ENCODE peak calls at places on chromosomes 1 and 21, in nine cellular contexts. B is hepatocyte, I is SK-N-SH, Z is PC-3, R is GM23248, O is GM23338, P is HCT116, A is neural progenitor cell, V is MM.1S. U is an unnamed sample.

GRCh38 chr21:39885119-39885848 is 18.0 kb downstream of the PCP4 start:
- DNase-seq in R (no peak), P (no peak), O (no peak), I (peak), B (no peak), A (peak), Z (no peak), V (no peak), U (no peak)

GRCh38 chr1:183033205-183033604 is 10.0 kb downstream of the LAMC1 start:
- DNase-seq in A (no peak), R (no peak), I (no peak), Z (peak), B (no peak), V (peak), O (no peak), P (peak), U (peak)

GRCh38 chr1:150127868-150128267 is 21.8 kb upstream of the PLEKHO1 start:
- DNase-seq in V (no peak), O (no peak), B (no peak), I (no peak), Z (peak), R (peak), P (no peak), A (no peak), U (no peak)

GRCh38 chr1:41482001-41482765 is 2.3 kb downstream of the EDN2 start:
- DNase-seq in P (no peak), R (no peak), V (no peak), Z (peak), B (no peak), I (no peak), O (no peak), A (no peak), U (no peak)

GRCh38 chr1:228079013-228079412 is 3.5 kb upstream of the ARF1 start:
- DNase-seq in Z (no peak), O (no peak), R (no peak), P (no peak), B (no peak), A (no peak), V (no peak), I (no peak), U (no peak)

GRCh38 chr1:239810071-239810481 is 281.6 kb upstream of the FMN2 start:
- DNase-seq in P (no peak), Z (no peak), A (peak), R (peak), B (no peak), V (no peak), O (peak), I (no peak), U (no peak)

GRCh38 chr1:20373764-20374163 is 83.1 kb downstream of the VWA5B1 start:
- DNase-seq in O (no peak), I (no peak), A (peak), B (no peak), V (no peak), Z (no peak), R (peak), P (no peak), U (no peak)

GRCh38 chr1:1422465-1423244 is 1.6 kb upstream of the ANKRD65 start:
- DNase-seq in P (no peak), Z (peak), V (no peak), A (no peak), I (no peak), B (no peak), R (peak), O (peak), U (no peak)

GRCh38 chr21:43806017-43806710 is 16.8 kb downstream of the RRP1 start:
- DNase-seq in V (no peak), I (no peak), O (no peak), Z (no peak), P (no peak), B (no peak), A (no peak), R (no peak), U (peak)
- H3K4me3 ChIP-seq in V (no peak), I (no peak), O (no peak), Z (no peak), P (no peak), B (no peak), A (no peak), R (no peak), U (peak)

DNA sequence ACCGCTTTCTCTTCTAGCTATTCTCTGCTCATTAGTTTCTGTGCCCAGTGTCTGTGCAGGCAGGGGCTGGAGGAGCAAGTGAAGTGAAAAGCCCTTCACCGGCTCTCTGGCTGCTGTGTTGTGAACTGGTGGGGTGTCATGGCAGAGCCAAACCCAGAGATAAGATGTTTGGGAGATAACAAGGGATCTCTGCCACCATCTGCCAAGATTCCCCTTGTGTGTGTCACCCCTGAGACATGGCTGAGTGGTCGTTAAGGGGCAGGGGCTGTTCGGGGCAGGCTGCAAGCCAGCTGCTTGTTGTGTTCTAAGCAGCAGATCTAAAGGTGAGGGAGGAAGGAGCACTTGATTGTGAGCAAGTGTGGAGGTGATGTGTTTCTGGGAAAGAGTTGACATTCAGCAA is 24.5 kb downstream of the CNIH3 start:
- DNase-seq in Z (no peak), R (no peak), V (no peak), P (no peak), I (no peak), O (no peak), A (no peak), B (no peak), U (no peak)
- TF ChIP-seq EZH2phosphoT487 in Z (no peak), R (no peak), V (no peak), P (no peak), I (no peak), O (no peak), A (no peak), B (no peak), U (no peak)

DNA sequence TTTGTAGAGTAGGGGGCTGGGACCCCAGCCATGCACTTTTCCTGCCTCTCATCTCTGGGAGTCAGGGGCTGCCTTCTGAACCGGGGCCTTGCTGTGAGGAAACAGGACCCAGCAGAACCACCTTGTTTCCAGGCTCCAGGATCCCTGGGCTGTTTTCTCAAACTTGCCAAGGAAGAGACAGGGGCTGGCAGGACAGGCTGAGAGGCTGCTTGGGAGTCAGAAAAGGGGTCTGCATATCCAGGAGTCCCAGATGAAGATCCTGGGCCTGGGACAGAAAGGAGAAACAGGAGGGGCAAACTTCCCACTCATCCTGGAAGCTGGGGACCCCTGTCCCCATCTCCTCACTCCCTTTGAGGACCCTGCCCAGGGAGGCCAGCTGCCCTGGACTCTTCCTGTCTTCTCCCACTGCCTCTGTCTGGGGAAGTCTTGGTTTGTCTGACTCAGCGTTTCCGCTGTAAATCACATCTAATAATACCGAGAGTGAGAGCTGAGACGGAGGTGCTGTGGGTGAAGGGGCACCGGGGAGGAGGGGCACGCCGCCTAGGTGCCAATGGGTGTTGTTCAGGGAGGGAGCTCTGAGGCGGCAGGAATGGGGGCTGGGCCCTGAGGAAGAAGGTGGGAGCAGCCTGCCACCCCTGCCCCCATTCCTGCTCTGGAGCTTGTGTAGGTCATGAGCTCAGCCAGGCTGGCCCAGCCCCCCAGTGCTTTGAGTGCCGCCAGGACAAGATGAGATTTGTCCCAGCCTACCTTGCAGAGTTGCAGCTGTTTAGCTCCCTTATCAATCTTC is 16.7 kb downstream of the POU3F1 start:
- DNase-seq in V (peak), A (no peak), Z (peak), O (peak), P (no peak), R (peak), I (peak), B (peak), U (peak)
- H3K4me2 ChIP-seq in V (peak), A (peak), Z (peak), O (peak), P (no peak), R (peak), I (peak), B (peak), U (peak)

GRCh38 chr1:154222518-154222917 is 1.8 kb downstream of the UBAP2L start:
- DNase-seq in V (no peak), Z (no peak), P (no peak), O (no peak), B (no peak), A (no peak), R (peak), I (no peak), U (no peak)
- H3K4me3 ChIP-seq in V (peak), Z (peak), P (peak), O (peak), B (peak), A (peak), R (peak), I (peak), U (peak)

GRCh38 chr1:200739499-200740290 is 1.0 kb downstream of the CAMSAP2 start:
- DNase-seq in B (peak), Z (peak), O (peak), I (no peak), P (no peak), R (peak), V (no peak), A (peak), U (no peak)

GRCh38 chr1:200738348-200738732 is 353 bp upstream of the CAMSAP2 start:
- DNase-seq in R (no peak), Z (no peak), B (no peak), O (no peak), P (no peak), V (no peak), I (no peak), A (no peak), U (no peak)

GRCh38 chr1:200738733-200739498 is at the start of gene CAMSAP2:
- DNase-seq in V (peak), A (peak), B (peak), P (peak), O (peak), Z (peak), I (peak), R (peak), U (peak)

GRCh38 chr1:200741808-200742207 is 3.1 kb downstream of the CAMSAP2 start:
- DNase-seq in P (no peak), I (peak), A (no peak), B (no peak), R (peak), O (no peak), Z (peak), V (no peak), U (peak)

GRCh38 chr1:200740291-200741212 is 1.9 kb downstream of the CAMSAP2 start:
- DNase-seq in V (no peak), O (no peak), I (no peak), Z (peak), B (no peak), P (no peak), R (peak), A (no peak), U (peak)
- TF ChIP-seq EZH2phosphoT487 in V (no peak), O (no peak), I (no peak), Z (no peak), B (no peak), P (no peak), R (no peak), A (no peak), U (no peak)

GRCh38 chr21:15064576-15065380 is at the start of gene NRIP1:
- DNase-seq in V (peak), A (peak), R (peak), B (peak), O (peak), I (peak), Z (peak), P (no peak), U (no peak)

GRCh38 chr21:15061747-15062146 is 3.1 kb downstream of the NRIP1 start:
- DNase-seq in I (no peak), V (peak), Z (no peak), P (no peak), B (no peak), O (no peak), A (no peak), R (no peak), U (no peak)

GRCh38 chr21:15062566-15062965 is 2.2 kb downstream of the NRIP1 start:
- DNase-seq in R (peak), B (no peak), I (no peak), O (no peak), A (no peak), P (no peak), V (peak), Z (peak), U (no peak)

GRCh38 chr21:15063821-15064575 is 802 bp downstream of the NRIP1 start:
- DNase-seq in P (no peak), Z (peak), O (peak), B (peak), V (peak), I (peak), A (peak), R (peak), U (no peak)

GRCh38 chr21:15063081-15063820 is 1.5 kb downstream of the NRIP1 start:
- DNase-seq in Z (peak), B (peak), R (peak), P (no peak), V (peak), I (no peak), O (no peak), A (peak), U (no peak)
- H3K4me2 ChIP-seq in Z (peak), B (peak), R (peak), P (peak), V (peak), I (peak), O (peak), A (peak), U (no peak)

DNA sequence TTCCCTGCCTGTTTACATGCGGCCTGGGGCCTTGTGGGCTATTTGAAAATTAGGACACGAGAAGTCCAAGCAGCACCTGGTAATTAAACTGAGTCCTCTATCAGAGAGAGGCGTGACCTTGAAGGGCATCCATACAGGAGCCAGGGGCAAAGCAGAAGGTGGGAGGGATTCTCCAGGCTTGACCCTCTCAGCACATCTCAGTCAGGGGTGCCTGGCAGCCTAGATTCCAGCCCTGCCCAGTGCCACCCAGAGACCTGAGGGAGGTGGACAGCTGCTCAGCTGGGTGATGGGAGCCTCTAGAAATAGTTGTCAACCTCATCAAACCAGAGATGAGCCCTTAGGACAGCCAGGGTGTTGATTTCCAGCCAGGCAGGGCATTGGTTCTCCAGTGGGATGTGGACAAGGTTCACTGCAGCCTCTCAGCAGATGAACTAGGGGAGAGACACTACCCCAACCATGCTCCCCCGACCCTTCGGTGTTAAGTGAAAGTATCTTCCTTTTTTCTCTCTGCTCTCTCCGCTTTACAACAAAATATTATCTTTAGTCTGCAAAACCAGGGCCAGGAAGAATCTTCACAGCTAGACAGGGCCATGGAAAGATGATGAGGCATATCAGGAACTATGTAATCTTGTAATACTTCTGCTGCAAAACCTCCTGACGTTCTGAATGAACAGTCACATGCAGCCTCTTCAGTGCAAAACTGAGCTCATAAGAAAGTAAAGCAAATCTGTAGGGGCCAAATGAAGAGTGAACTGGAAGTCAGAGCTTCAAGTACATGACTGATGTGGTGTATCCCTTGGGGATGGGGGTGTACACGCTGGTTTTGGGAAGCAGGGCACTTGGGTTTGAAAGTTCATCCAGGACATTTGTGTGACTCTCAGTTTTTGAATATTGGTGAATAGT is 35.9 kb upstream of the ATP5PO start:
- DNase-seq in I (no peak), O (no peak), P (no peak), A (no peak), B (no peak), Z (no peak), V (no peak), R (peak), U (peak)
- H3K4me3 ChIP-seq in I (no peak), O (no peak), P (no peak), A (no peak), B (no peak), Z (no peak), V (no peak), R (no peak), U (no peak)